ENCODE peak calls at places on chromosomes 11 and 22, in four cellular contexts. One of them, this sample, is unnamed.

GRCh38 chr11:94721565-94722292 is 46.4 kb upstream of the AMOTL1 start:
- DNase-seq in IMR-90: no peak
- DNase-seq in HepG2: no peak
- DNase-seq in K562: no peak
- DNase-seq in this sample: no peak

GRCh38 chr22:28547132-28547842 is 132.4 kb downstream of the TTC28 start:
- DNase-seq in IMR-90: peak
- DNase-seq in K562: no peak
- DNase-seq in HepG2: no peak
- DNase-seq in this sample: peak

GRCh38 chr11:130897262-130898182 is 18.8 kb downstream of the SNX19 start:
- DNase-seq in IMR-90: peak
- DNase-seq in K562: no peak
- DNase-seq in HepG2: no peak
- DNase-seq in this sample: peak

GRCh38 chr22:42814215-42814614 is 42.9 kb downstream of the ARFGAP3 start:
- DNase-seq in K562: no peak
- DNase-seq in IMR-90: no peak
- DNase-seq in HepG2: peak
- DNase-seq in this sample: no peak

GRCh38 chr22:19106886-19107729 is 15.1 kb downstream of the DGCR2 start:
- DNase-seq in HepG2: no peak
- DNase-seq in IMR-90: no peak
- DNase-seq in K562: no peak
- DNase-seq in this sample: no peak

GRCh38 chr11:15926071-15926470 is 430.3 kb downstream of the SOX6 start:
- DNase-seq in IMR-90: no peak
- DNase-seq in K562: no peak
- DNase-seq in HepG2: no peak
- DNase-seq in this sample: no peak

GRCh38 chr11:60868682-60869450 is 1.5 kb downstream of the ZP1 start:
- DNase-seq in K562: no peak
- DNase-seq in IMR-90: no peak
- DNase-seq in HepG2: no peak
- DNase-seq in this sample: no peak

GRCh38 chr22:21587803-21588611 is 20.5 kb downstream of the UBE2L3 start:
- DNase-seq in K562: no peak
- DNase-seq in HepG2: no peak
- DNase-seq in IMR-90: peak
- DNase-seq in this sample: no peak

GRCh38 chr11:75815345-75815983 is 454 bp downstream of the UVRAG start:
- DNase-seq in HepG2: no peak
- DNase-seq in IMR-90: peak
- DNase-seq in K562: no peak
- DNase-seq in this sample: peak

GRCh38 chr11:36372101-36372767 is 76.1 kb downstream of the PRR5L start:
- DNase-seq in IMR-90: peak
- DNase-seq in HepG2: no peak
- DNase-seq in K562: no peak
- DNase-seq in this sample: no peak

GRCh38 chr22:29382575-29383328 is 5.6 kb downstream of the AP1B1 start:
- DNase-seq in K562: no peak
- DNase-seq in IMR-90: no peak
- DNase-seq in HepG2: no peak
- DNase-seq in this sample: no peak

GRCh38 chr11:94664336-94664735 is 97.2 kb downstream of the PIWIL4 start:
- DNase-seq in K562: no peak
- DNase-seq in HepG2: no peak
- DNase-seq in IMR-90: no peak
- DNase-seq in this sample: peak

GRCh38 chr11:61598886-61599868 is 18.3 kb upstream of the SYT7 start:
- DNase-seq in K562: no peak
- DNase-seq in IMR-90: peak
- DNase-seq in HepG2: no peak
- DNase-seq in this sample: no peak

GRCh38 chr11:120061761-120062560 is 76.0 kb downstream of the TRIM29 start:
- DNase-seq in IMR-90: no peak
- DNase-seq in HepG2: no peak
- DNase-seq in K562: no peak
- DNase-seq in this sample: no peak

GRCh38 chr11:59754494-59754858 is 700 bp upstream of the STX3 start:
- DNase-seq in IMR-90: peak
- DNase-seq in HepG2: no peak
- DNase-seq in K562: no peak
- DNase-seq in this sample: no peak

GRCh38 chr22:27798526-27799333 is 2.8 kb downstream of the MN1 start:
- DNase-seq in HepG2: no peak
- DNase-seq in K562: no peak
- DNase-seq in IMR-90: no peak
- DNase-seq in this sample: no peak

GRCh38 chr11:134126197-134126822 is 57.4 kb downstream of the JAM3 start:
- DNase-seq in K562: no peak
- DNase-seq in HepG2: no peak
- DNase-seq in IMR-90: peak
- DNase-seq in this sample: no peak

GRCh38 chr11:71094296-71095077 is 157.9 kb downstream of the SHANK2 start:
- DNase-seq in HepG2: no peak
- DNase-seq in IMR-90: no peak
- DNase-seq in K562: no peak
- DNase-seq in this sample: no peak

GRCh38 chr11:92296138-92296515 is 71.5 kb downstream of the FAT3 start:
- DNase-seq in HepG2: no peak
- DNase-seq in K562: no peak
- DNase-seq in IMR-90: peak
- DNase-seq in this sample: no peak

GRCh38 chr11:76267563-76267962 is 61.3 kb upstream of the WNT11 start:
- DNase-seq in K562: no peak
- DNase-seq in HepG2: no peak
- DNase-seq in IMR-90: peak
- DNase-seq in this sample: no peak

GRCh38 chr11:13277719-13278619 is at the start of gene BMAL1:
- DNase-seq in IMR-90: no peak
- DNase-seq in K562: no peak
- DNase-seq in HepG2: no peak
- DNase-seq in this sample: peak

GRCh38 chr11:128171496-128171895 is 415.9 kb downstream of the ETS1 start:
- DNase-seq in HepG2: no peak
- DNase-seq in K562: no peak
- DNase-seq in IMR-90: peak
- DNase-seq in this sample: no peak

GRCh38 chr22:21834869-21835268 is 32.6 kb downstream of the MAPK1 start:
- DNase-seq in IMR-90: no peak
- DNase-seq in K562: no peak
- DNase-seq in HepG2: no peak
- DNase-seq in this sample: no peak

GRCh38 chr11:77431813-77432212 is 42.1 kb downstream of the PAK1 start:
- DNase-seq in K562: no peak
- DNase-seq in HepG2: no peak
- DNase-seq in IMR-90: no peak
- DNase-seq in this sample: no peak

GRCh38 chr22:40210814-40211213 is 33.1 kb downstream of the TNRC6B start:
- DNase-seq in K562: no peak
- DNase-seq in IMR-90: no peak
- DNase-seq in HepG2: no peak
- DNase-seq in this sample: no peak

GRCh38 chr11:59551651-59552521 is 40.5 kb downstream of the OR4D9 start:
- DNase-seq in K562: peak
- DNase-seq in HepG2: peak
- DNase-seq in IMR-90: peak
- DNase-seq in this sample: peak

DNA sequence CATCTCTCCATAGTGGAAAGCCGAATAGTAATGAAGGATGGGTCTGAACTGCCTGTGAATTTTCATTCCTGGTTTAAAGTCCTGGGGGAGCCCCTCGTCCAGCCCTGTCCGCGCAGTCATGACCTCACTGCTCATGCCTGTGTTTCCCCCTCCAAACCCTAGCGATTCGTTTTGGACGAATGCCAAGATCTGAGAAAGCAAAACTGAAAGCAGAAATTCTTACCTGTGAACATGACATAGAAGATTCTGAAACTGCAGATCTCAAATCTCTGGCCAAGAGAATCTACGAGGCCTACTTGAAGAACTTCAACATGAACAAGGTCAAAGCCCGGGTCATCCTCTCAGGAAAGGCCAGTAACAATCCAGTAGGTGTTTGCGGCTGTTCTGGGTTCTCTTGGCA is 30.4 kb downstream of the CDPF1 start:
- DNase-seq in IMR-90: no peak
- DNase-seq in HepG2: no peak
- DNase-seq in K562: no peak
- DNase-seq in this sample: no peak
- TF ChIP-seq MAZ in IMR-90: no peak
- TF ChIP-seq MAZ in HepG2: no peak
- TF ChIP-seq MAZ in K562: no peak
- TF ChIP-seq MAZ in this sample: no peak

DNA sequence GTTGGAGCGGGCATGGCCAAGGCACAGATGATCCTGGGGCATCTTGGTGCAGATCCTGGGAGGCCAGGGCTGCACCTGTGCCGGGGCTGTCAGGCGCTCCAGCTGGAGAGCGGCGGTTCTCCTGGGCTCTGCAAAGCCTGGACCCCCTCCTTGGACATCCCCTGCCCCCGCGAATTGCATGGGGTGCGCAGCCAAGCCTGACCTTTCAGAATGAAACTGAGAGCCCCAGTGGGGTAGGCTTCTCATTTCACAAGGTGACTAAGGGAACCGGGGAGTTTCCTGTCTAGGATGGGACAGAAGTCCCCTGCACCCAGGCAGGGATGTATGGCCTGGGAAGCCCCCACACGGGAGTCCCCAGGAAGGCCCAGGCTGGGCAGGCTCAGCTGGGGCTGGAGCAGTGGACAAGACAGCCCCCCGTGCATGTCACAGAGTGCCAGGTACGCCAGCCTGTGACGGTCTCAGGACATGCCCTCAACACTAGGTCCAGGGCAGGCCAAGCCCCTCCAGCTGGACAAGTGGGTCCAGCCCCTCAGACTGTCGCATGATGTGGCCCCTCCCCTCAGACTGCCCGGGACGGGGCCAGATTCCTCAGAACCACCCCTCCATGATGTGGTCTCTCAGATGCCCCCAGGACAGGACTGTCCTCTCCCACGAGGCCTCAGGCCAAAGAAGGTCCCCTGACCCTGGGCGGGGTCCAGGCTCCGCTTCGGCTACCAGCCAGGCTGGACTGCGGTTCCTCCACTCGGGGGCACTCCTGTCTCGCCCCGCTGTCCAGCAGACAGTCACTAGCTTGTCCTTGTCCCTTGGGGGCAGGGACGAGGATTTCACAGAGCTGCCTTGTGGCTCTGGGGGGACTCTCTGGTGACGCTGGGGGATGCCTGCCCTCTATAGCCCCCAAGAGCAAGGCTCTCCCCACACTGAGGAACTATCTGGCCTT is 2.3 kb downstream of the LSP1 start:
- DNase-seq in HepG2: no peak
- DNase-seq in IMR-90: no peak
- DNase-seq in K562: no peak
- DNase-seq in this sample: no peak
- TF ChIP-seq MAZ in HepG2: no peak
- TF ChIP-seq MAZ in IMR-90: no peak
- TF ChIP-seq MAZ in K562: no peak
- TF ChIP-seq MAZ in this sample: no peak

GRCh38 chr11:47998733-47999359 is 18.5 kb downstream of the PTPRJ start:
- DNase-seq in K562: no peak
- DNase-seq in HepG2: peak
- DNase-seq in IMR-90: no peak
- DNase-seq in this sample: peak
- TF ChIP-seq MAZ in K562: no peak
- TF ChIP-seq MAZ in HepG2: peak
- TF ChIP-seq MAZ in IMR-90: no peak
- TF ChIP-seq MAZ in this sample: no peak

DNA sequence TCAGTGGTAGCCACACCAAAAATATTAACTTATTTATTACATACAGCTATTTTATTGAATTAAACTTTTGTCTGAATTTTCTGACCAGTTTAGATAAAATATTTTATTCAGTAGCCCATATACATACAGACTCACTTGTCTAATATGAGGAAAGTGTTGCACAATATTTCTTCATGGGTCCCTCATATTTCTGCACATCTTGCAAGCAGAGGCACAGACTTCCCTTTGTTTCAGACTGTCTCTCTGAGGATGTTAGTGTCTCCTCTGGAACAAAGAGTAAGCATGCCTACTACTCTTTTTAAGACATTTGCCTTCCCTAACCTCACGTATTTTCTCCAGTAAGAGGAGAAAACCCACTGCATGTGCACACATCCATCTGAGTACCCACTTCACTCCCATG is 81.2 kb downstream of the OR5AK2 start:
- DNase-seq in HepG2: no peak
- DNase-seq in K562: no peak
- DNase-seq in IMR-90: no peak
- DNase-seq in this sample: no peak
- TF ChIP-seq MAZ in HepG2: no peak
- TF ChIP-seq MAZ in K562: no peak
- TF ChIP-seq MAZ in IMR-90: no peak
- TF ChIP-seq MAZ in this sample: no peak

DNA sequence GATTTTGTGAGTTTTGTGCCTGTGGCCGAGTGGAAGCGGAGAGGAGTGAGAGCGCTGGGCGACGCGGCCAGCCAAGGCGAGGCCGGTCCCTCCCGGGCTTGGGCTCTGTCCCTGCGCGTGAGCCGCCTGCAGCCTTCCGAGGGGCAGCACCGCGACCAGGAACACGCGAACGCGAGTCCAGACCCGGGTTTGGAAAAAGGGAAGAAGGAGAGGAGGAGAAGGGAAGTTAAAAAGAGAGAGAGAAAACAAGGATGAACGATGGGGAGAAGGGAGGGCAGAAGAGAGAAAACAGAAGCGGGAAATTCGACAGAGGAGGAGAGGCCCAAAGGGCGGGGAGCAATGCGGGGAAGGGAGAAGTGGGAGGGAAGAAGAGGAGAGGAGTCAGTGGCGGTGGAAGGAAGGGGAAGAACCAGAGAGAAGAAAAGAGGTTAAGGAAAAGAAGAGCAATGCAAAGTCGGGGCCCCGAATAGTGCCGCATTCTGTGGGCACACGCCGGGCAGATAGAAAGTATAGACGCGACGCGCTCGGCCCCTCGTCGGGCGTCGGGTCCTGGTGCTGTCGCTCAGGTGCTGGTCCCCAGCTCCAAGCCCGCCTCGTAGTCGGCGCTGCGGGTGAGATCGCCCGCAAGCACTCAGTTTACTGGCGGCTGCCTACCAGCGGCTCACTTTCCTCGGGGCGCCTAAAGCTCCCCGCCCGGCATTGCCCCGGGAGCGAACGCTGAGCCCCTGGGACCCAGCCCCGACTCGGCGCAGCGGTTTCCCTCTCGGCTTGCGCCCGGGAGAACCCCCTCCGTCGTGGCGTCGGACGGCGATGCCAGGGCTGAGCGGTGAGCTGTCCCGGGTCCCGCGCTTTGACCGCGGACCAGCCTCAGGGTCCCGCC is 2.8 kb upstream of the BARX2 start:
- DNase-seq in K562: no peak
- DNase-seq in HepG2: no peak
- DNase-seq in IMR-90: no peak
- DNase-seq in this sample: no peak
- TF ChIP-seq MAZ in K562: no peak
- TF ChIP-seq MAZ in HepG2: no peak
- TF ChIP-seq MAZ in IMR-90: no peak
- TF ChIP-seq MAZ in this sample: no peak